ENCODE peak calls at places on chromosome 12, in eight cellular contexts. One of them, this sample, is unnamed.
A peak's percentile ranks its signal among the peaks of the same experiment; 100 is the strongest.

GRCh38 chr12:107731376-107731775 is 29.6 kb downstream of the PRDM4 start:
- DNase-seq in colonic mucosa: no peak
- DNase-seq in GOT3: no peak
- DNase-seq in amniotic stem cell: no peak
- DNase-seq in HT1080: no peak
- DNase-seq in effector CD4-positive, alpha-beta T cell: no peak
- DNase-seq in HTR-8/SVneo: no peak
- DNase-seq in fibroblast of lung: no peak
- DNase-seq in this sample: no peak

GRCh38 chr12:121794532-121795028 is 1.1 kb upstream of the RHOF start:
- DNase-seq in colonic mucosa: no peak
- DNase-seq in GOT3: no peak
- DNase-seq in amniotic stem cell: no peak
- DNase-seq in HT1080: no peak
- DNase-seq in effector CD4-positive, alpha-beta T cell: peak; percentile 48
- DNase-seq in HTR-8/SVneo: no peak
- DNase-seq in fibroblast of lung: no peak
- DNase-seq in this sample: no peak

GRCh38 chr12:107119091-107119490 is 25.7 kb upstream of the CRY1 start:
- DNase-seq in colonic mucosa: no peak
- DNase-seq in GOT3: no peak
- DNase-seq in amniotic stem cell: no peak
- DNase-seq in HT1080: no peak
- DNase-seq in effector CD4-positive, alpha-beta T cell: no peak
- DNase-seq in HTR-8/SVneo: no peak
- DNase-seq in fibroblast of lung: no peak
- DNase-seq in this sample: no peak

GRCh38 chr12:111024205-111024794 is 103.9 kb upstream of the MYL2 start:
- DNase-seq in colonic mucosa: peak; percentile 42
- DNase-seq in GOT3: no peak
- DNase-seq in amniotic stem cell: no peak
- DNase-seq in HT1080: peak; percentile 27
- DNase-seq in effector CD4-positive, alpha-beta T cell: peak; percentile 25
- DNase-seq in HTR-8/SVneo: peak; percentile 62
- DNase-seq in fibroblast of lung: peak; percentile 9
- DNase-seq in this sample: no peak

GRCh38 chr12:51744235-51744634 is 104.3 kb downstream of the FIGNL2 start:
- DNase-seq in colonic mucosa: no peak
- DNase-seq in GOT3: no peak
- DNase-seq in amniotic stem cell: no peak
- DNase-seq in HT1080: peak; percentile 90
- DNase-seq in effector CD4-positive, alpha-beta T cell: no peak
- DNase-seq in HTR-8/SVneo: no peak
- DNase-seq in fibroblast of lung: no peak
- DNase-seq in this sample: no peak

GRCh38 chr12:19440019-19440858 is 947 bp downstream of the AEBP2 start:
- DNase-seq in colonic mucosa: peak; percentile 66
- DNase-seq in GOT3: no peak
- DNase-seq in amniotic stem cell: no peak
- DNase-seq in HT1080: peak; percentile 38
- DNase-seq in effector CD4-positive, alpha-beta T cell: peak; percentile 36
- DNase-seq in HTR-8/SVneo: peak; percentile 34
- DNase-seq in fibroblast of lung: peak; percentile 50
- DNase-seq in this sample: no peak

GRCh38 chr12:96425321-96425720 is 25.1 kb upstream of the CDK17 start:
- DNase-seq in colonic mucosa: no peak
- DNase-seq in GOT3: no peak
- DNase-seq in amniotic stem cell: no peak
- DNase-seq in HT1080: peak; percentile 85
- DNase-seq in effector CD4-positive, alpha-beta T cell: no peak
- DNase-seq in HTR-8/SVneo: peak; percentile 44
- DNase-seq in fibroblast of lung: peak; percentile 99
- DNase-seq in this sample: no peak

GRCh38 chr12:118448341-118448740 is 72.0 kb downstream of the SUDS3 start:
- DNase-seq in colonic mucosa: no peak
- DNase-seq in GOT3: no peak
- DNase-seq in amniotic stem cell: no peak
- DNase-seq in HT1080: no peak
- DNase-seq in effector CD4-positive, alpha-beta T cell: no peak
- DNase-seq in HTR-8/SVneo: no peak
- DNase-seq in fibroblast of lung: no peak
- DNase-seq in this sample: no peak

GRCh38 chr12:22082190-22082701 is 36.2 kb downstream of the CMAS start:
- DNase-seq in colonic mucosa: no peak
- DNase-seq in GOT3: no peak
- DNase-seq in amniotic stem cell: no peak
- DNase-seq in HT1080: no peak
- DNase-seq in effector CD4-positive, alpha-beta T cell: no peak
- DNase-seq in HTR-8/SVneo: no peak
- DNase-seq in fibroblast of lung: peak; percentile 4
- DNase-seq in this sample: no peak

GRCh38 chr12:75656210-75656609 is 144.8 kb upstream of the KRR1 start:
- DNase-seq in colonic mucosa: no peak
- DNase-seq in GOT3: no peak
- DNase-seq in amniotic stem cell: no peak
- DNase-seq in HT1080: no peak
- DNase-seq in effector CD4-positive, alpha-beta T cell: no peak
- DNase-seq in HTR-8/SVneo: no peak
- DNase-seq in fibroblast of lung: no peak
- DNase-seq in this sample: no peak

GRCh38 chr12:101045486-101046474 is 164.3 kb downstream of the SLC5A8 start:
- DNase-seq in colonic mucosa: no peak
- DNase-seq in GOT3: no peak
- DNase-seq in amniotic stem cell: no peak
- DNase-seq in HT1080: no peak
- DNase-seq in effector CD4-positive, alpha-beta T cell: no peak
- DNase-seq in HTR-8/SVneo: no peak
- DNase-seq in fibroblast of lung: no peak
- DNase-seq in this sample: no peak

GRCh38 chr12:1846421-1847405 is 26.3 kb downstream of the LRTM2 start:
- DNase-seq in colonic mucosa: no peak
- DNase-seq in GOT3: no peak
- DNase-seq in amniotic stem cell: no peak
- DNase-seq in HT1080: no peak
- DNase-seq in effector CD4-positive, alpha-beta T cell: no peak
- DNase-seq in HTR-8/SVneo: no peak
- DNase-seq in fibroblast of lung: no peak
- DNase-seq in this sample: peak; percentile 83

GRCh38 chr12:65232490-65233077 is 45.9 kb upstream of the MSRB3 start:
- DNase-seq in colonic mucosa: no peak
- DNase-seq in GOT3: no peak
- DNase-seq in amniotic stem cell: no peak
- DNase-seq in HT1080: peak; percentile 4
- DNase-seq in effector CD4-positive, alpha-beta T cell: no peak
- DNase-seq in HTR-8/SVneo: peak; percentile 9
- DNase-seq in fibroblast of lung: peak; percentile 57
- DNase-seq in this sample: no peak

GRCh38 chr12:48279601-48280000 is 71.1 kb downstream of the ZNF641 start:
- DNase-seq in colonic mucosa: no peak
- DNase-seq in GOT3: no peak
- DNase-seq in amniotic stem cell: no peak
- DNase-seq in HT1080: no peak
- DNase-seq in effector CD4-positive, alpha-beta T cell: no peak
- DNase-seq in HTR-8/SVneo: no peak
- DNase-seq in fibroblast of lung: no peak
- DNase-seq in this sample: no peak